ENCODE peak calls at places on chromosomes 11 and 22, in four cellular contexts. Q is H1, Z is neuronal stem cell, D is H9. C is an unnamed sample.

GRCh38 chr11:65053826-65054503 is 4.4 kb downstream of the NAALADL1 start:
- DNase-seq in Z (no peak), Q (no peak), D (no peak), C (no peak)

GRCh38 chr11:35555238-35555887 is 29.9 kb upstream of the PAMR1 start:
- DNase-seq in Z (no peak), Q (no peak), D (no peak), C (peak)

GRCh38 chr22:41052661-41053490 is 39.5 kb upstream of the EP300 start:
- DNase-seq in Q (no peak), D (no peak), Z (no peak), C (peak)

GRCh38 chr22:28444659-28445058 is 235.0 kb downstream of the TTC28 start:
- DNase-seq in D (no peak), Z (no peak), Q (no peak), C (no peak)

GRCh38 chr11:70539360-70540095 is 141.2 kb downstream of the CTTN start:
- DNase-seq in D (no peak), Z (no peak), Q (no peak), C (no peak)

GRCh38 chr22:26054846-26055245 is 114.4 kb upstream of the SEZ6L start:
- DNase-seq in Q (no peak), D (no peak), Z (no peak), C (no peak)

GRCh38 chr11:123616505-123617198 is 37.8 kb downstream of the SCN3B start:
- DNase-seq in D (no peak), Z (no peak), Q (no peak), C (peak)

GRCh38 chr11:125451400-125452124 is 44.5 kb downstream of the FEZ1 start:
- DNase-seq in Z (peak), D (peak), Q (no peak), C (peak)

GRCh38 chr11:66841861-66842260 is 1.4 kb upstream of the RCE1 start:
- DNase-seq in Q (no peak), Z (no peak), D (no peak), C (no peak)

GRCh38 chr11:82041764-82042163 is 691.9 kb downstream of the FAM181B start:
- DNase-seq in Z (no peak), Q (no peak), D (no peak), C (no peak)

GRCh38 chr11:80165763-80166162 is 724.9 kb upstream of the TENM4 start:
- DNase-seq in Z (no peak), Q (no peak), D (no peak), C (peak)

GRCh38 chr11:31323145-31323544 is 46.4 kb downstream of the DCDC1 start:
- DNase-seq in Z (no peak), Q (no peak), D (no peak), C (no peak)

GRCh38 chr11:2886191-2886894 is 768 bp upstream of the CDKN1C start:
- DNase-seq in Z (peak), D (peak), Q (no peak), C (no peak)

GRCh38 chr11:118207079-118207478 is 17.7 kb downstream of the JAML start:
- DNase-seq in D (no peak), Z (no peak), Q (no peak), C (no peak)

GRCh38 chr11:118205979-118206611 is 18.7 kb downstream of the JAML start:
- DNase-seq in Z (no peak), Q (no peak), D (no peak), C (no peak)

GRCh38 chr11:118210323-118210722 is 14.5 kb downstream of the JAML start:
- DNase-seq in Q (no peak), Z (no peak), D (no peak), C (no peak)

GRCh38 chr11:118209037-118209436 is 15.8 kb downstream of the JAML start:
- DNase-seq in D (no peak), Q (no peak), Z (no peak), C (no peak)

GRCh38 chr11:118206612-118207031 is 18.2 kb downstream of the JAML start:
- DNase-seq in D (no peak), Z (no peak), Q (no peak), C (no peak)
- H2AFZ ChIP-seq in D (no peak), Z (no peak), Q (no peak), C (no peak)

DNA sequence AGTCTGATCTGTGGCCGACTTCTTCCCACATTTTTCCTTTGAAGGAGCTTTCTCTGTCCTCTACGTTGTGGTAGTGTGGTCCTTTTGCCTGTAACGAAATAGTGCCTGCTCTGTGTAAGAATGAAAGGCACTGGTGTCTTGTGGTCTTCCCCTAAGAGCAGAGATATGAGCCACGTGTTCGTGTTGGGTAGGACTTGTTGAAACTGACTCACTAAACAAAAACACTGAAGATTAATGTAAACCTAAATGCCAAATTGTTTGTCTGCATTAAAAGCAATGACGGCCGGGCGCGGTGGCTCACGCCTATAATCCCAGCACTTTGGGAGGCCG is 10.1 kb upstream of the RPS3 start:
- DNase-seq in D (no peak), Q (no peak), Z (no peak), C (peak)
- H4K8ac ChIP-seq in D (no peak), Q (no peak), Z (no peak), C (no peak)

DNA sequence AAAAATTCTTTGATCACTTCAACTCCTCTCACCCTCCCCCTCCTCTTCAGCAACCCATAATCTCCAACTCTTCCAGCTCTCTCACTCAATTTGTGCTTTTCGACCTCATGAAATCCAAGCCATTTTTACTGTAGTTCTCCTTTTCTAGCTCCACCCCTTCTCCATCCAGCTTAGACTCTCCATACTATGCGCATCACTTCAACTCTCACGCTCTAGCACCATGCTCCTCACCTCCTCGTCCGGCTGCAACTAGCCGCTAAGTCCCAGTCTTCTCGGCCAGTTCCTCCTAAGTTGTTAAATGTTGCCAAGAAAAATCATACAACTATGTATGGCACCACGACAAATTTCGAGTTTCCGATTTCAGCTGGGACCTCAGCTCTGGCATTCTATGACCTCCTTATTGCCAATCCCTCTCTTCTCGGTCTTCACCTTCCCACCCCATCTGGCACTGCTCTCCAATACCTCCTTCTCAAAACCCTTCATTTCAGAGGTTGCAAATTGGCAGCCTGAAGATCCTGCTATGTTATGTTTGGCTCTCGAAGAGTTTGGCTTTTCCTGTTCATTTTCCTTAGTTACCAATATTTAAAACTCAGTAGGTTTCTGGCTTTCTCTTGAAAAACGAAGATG is 1.1 kb downstream of the ZNF70 start:
- DNase-seq in Z (no peak), Q (no peak), D (no peak), C (no peak)
- H2AFZ ChIP-seq in Z (no peak), Q (no peak), D (no peak), C (peak)

GRCh38 chr11:59141191-59141590 is 1.5 kb upstream of the FAM111A start:
- DNase-seq in Z (no peak), D (no peak), Q (no peak), C (no peak)

GRCh38 chr11:59137190-59137589 is 5.5 kb upstream of the FAM111A start:
- DNase-seq in Z (no peak), Q (no peak), D (no peak), C (no peak)

GRCh38 chr11:59138643-59139042 is 4.0 kb upstream of the FAM111A start:
- DNase-seq in D (no peak), Q (no peak), Z (no peak), C (no peak)

GRCh38 chr11:59135648-59136461 is 6.8 kb upstream of the FAM111A start:
- DNase-seq in D (peak), Z (peak), Q (peak), C (peak)
- H4K8ac ChIP-seq in D (no peak), Z (no peak), Q (no peak), C (peak)

GRCh38 chr11:129315781-129316579 is 59.7 kb upstream of the BARX2 start:
- DNase-seq in Q (no peak), Z (no peak), D (peak), C (no peak)
- H2AFZ ChIP-seq in Q (peak), Z (peak), D (no peak), C (no peak)

DNA sequence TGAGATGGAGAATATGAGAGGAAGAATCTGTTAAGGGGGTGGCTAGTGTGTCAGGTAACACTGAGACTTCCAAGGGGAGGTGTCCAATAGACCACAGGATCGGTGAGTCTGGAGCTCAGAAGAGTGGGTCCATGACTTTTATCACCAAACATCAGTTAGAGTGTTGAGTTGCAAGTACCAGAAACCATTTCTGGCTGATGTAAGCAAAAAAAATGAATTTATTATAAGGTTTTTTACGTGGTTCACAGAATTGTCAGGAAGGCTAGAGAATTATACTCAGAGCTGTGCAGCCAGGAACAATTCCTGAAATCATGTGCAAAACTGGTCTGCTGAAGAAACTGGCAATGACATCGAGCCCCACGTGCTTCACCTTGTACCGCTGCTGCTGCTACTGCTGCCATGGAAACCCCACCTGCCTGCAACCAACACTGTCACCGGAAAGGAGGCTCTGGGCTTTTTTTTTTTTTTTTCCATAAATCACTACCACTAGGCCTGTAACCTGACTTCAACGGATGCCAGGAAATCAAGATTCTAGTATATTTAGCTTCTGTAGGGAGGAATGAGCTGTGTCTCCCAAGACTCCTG is 16.6 kb upstream of the STK33 start:
- DNase-seq in Z (no peak), Q (no peak), D (peak), C (no peak)
- H4K8ac ChIP-seq in Z (no peak), Q (no peak), D (no peak), C (no peak)

DNA sequence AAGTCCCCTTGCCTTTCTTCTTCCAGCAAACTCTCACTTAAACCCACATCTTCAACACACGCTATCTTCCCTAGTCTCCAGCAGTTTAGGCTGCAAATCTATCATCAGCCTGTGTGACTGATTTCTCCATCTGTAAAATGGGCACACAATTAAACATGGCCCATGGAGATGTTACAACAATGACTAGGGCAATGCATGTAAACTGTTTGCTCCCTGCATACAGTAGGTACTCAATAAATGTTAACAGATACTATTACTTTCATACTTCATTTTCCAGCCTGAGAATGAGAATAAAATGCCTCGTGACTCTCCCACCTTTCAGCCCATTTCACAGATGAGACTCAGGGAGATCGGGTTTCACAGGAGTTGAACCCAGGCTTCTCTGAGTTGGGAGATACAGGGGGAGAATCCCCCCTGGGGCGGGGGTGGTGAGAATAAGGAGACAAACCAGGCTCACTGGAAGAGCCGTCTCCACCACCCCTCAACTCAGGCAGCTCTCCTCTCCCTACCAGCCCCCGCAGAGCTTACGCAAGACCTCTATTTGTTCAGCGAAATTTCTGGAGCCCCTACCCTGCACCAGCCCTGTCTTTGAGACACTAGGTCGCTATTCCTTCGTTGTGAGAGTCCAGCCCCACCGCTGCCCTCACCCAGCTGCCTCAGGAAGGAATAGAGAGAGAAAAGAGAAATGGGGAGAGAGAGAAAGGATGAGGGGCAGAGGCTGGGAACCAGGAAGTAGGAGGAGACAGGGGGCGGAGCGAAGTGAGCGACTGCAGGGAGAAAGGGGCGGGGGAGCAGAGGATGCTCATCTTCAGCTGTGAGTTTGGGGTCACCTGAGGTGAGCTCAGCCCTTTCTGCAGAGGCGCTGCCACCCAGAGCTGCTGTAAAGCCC is 42.1 kb upstream of the KLHL35 start:
- DNase-seq in Q (peak), D (peak), Z (no peak), C (peak)
- H2AFZ ChIP-seq in Q (peak), D (no peak), Z (peak), C (peak)

GRCh38 chr11:21921151-21921550 is 271.7 kb upstream of the ANO5 start:
- DNase-seq in Z (peak), Q (no peak), D (no peak), C (no peak)
- H4K8ac ChIP-seq in Z (no peak), Q (no peak), D (no peak), C (no peak)

DNA sequence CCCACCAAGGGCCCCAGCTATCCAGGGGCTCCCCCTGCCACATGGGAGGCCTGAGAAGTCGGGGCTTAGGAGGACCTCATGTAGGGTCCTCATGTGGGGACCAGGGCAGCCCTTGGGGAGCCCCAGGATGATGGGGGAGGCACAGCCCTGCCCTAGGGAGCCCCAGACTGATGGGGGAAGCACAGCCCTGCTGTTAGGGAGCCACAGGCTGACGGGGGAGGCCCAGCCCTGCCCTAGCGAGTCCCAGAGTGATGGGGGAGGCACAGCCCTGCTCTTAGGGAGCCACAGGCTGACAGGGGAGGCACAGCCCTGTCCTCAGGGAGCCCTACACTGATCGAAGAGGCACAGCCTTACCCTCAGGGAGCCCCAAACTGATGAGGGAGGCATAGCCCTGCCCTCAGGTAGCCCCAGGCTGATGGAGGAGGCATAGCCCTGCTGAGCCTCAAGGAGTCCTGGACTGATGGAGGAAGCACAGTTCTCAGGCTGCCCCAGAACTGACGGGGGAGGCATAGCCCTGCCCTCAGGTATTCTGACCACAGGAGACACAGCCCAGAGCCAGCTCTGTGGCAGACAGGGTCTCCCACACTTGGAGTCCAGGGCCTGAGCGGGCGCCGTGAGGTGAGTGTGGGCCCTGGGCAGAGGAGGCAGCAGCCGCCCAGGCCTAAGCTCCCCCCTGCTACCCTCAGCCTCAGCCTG is 10.8 kb downstream of the PRR33 start:
- DNase-seq in Q (no peak), D (no peak), Z (no peak), C (no peak)
- H2AFZ ChIP-seq in Q (no peak), D (no peak), Z (peak), C (peak)